ENCODE peak calls at places on chromosomes 13 and 19, in ten cellular contexts. C is thoracic aorta, P is AG04450, Z is stomach, A is tibial artery, D is left ventricle myocardium inferior, L is AG10803, Q is dorsolateral prefrontal cortex, Y is small intestine, J is GM12865. T is an unnamed sample.

GRCh38 chr13:105441406-105441805 is 1094.1 kb downstream of the EFNB2 start:
- DNase-seq in P (no peak), Y (no peak), Q (no peak), J (no peak), L (no peak), C (no peak), D (no peak), Z (no peak), A (no peak), T (no peak)

GRCh38 chr19:16076958-16077611 is 790 bp downstream of the TPM4 start:
- DNase-seq in P (no peak), J (no peak), C (no peak), D (peak), Y (peak), Z (peak), Q (peak), A (peak), L (peak), T (peak)

GRCh38 chr19:6723108-6723618 is 2.7 kb upstream of the C3 start:
- DNase-seq in D (peak), Q (no peak), A (no peak), L (peak), C (no peak), P (no peak), J (no peak), Z (no peak), Y (no peak), T (peak)

GRCh38 chr13:32911506-32911905 is 104.7 kb upstream of the KL start:
- DNase-seq in Z (no peak), Y (peak), L (peak), Q (no peak), D (no peak), P (no peak), C (no peak), J (peak), A (no peak), T (no peak)

GRCh38 chr13:21069561-21070004 is 8.2 kb upstream of the LATS2 start:
- DNase-seq in J (no peak), P (peak), L (peak), D (peak), Q (no peak), C (no peak), Y (peak), A (no peak), Z (no peak), T (peak)

GRCh38 chr19:40217921-40218890 is at the start of gene TTC9B:
- DNase-seq in C (no peak), Y (no peak), P (no peak), L (no peak), D (no peak), A (no peak), J (peak), Q (peak), Z (no peak), T (no peak)

GRCh38 chr19:2653717-2654584 is 48.5 kb downstream of the GNG7 start:
- DNase-seq in C (no peak), P (no peak), Y (no peak), L (no peak), D (no peak), A (no peak), Q (peak), Z (no peak), J (no peak), T (no peak)

GRCh38 chr19:10289167-10289835 is 451 bp upstream of the ICAM5 start:
- DNase-seq in C (no peak), L (peak), A (no peak), P (no peak), Q (peak), Y (no peak), Z (peak), J (peak), D (no peak), T (no peak)

GRCh38 chr13:92952161-92952560 is 274.4 kb upstream of the GPC6 start:
- DNase-seq in J (no peak), D (no peak), L (no peak), P (no peak), Y (no peak), A (no peak), Z (no peak), Q (no peak), C (no peak), T (no peak)

GRCh38 chr13:19910336-19911072 is 47.1 kb upstream of the ZMYM5 start:
- DNase-seq in Y (peak), J (peak), L (peak), A (no peak), C (no peak), D (no peak), Z (peak), Q (no peak), P (no peak), T (no peak)

GRCh38 chr13:71875823-71876222 is 8.8 kb upstream of the DACH1 start:
- DNase-seq in A (no peak), C (no peak), Y (no peak), Z (no peak), D (no peak), L (no peak), P (no peak), Q (no peak), J (peak), T (no peak)

GRCh38 chr13:100625447-100625846 is 36.9 kb upstream of the GGACT start:
- DNase-seq in D (no peak), Y (no peak), A (no peak), P (no peak), Z (no peak), L (no peak), Q (no peak), C (no peak), J (no peak), T (no peak)

GRCh38 chr19:19747357-19748220 is 14.7 kb upstream of the ZNF14 start:
- DNase-seq in Y (no peak), Z (peak), L (no peak), D (no peak), P (no peak), C (no peak), Q (no peak), A (no peak), J (no peak), T (no peak)

GRCh38 chr13:84616864-84617263 is 734.6 kb upstream of the SLITRK1 start:
- DNase-seq in J (no peak), Y (no peak), Z (no peak), Q (no peak), C (no peak), L (no peak), A (no peak), D (no peak), P (no peak), T (no peak)

GRCh38 chr13:25085125-25085742 is 10.7 kb upstream of the PABPC3 start:
- DNase-seq in C (no peak), P (no peak), J (peak), Q (peak), A (no peak), L (peak), Z (peak), D (no peak), Y (peak), T (no peak)

GRCh38 chr13:99741979-99742378 is 229.6 kb downstream of the ZIC5 start:
- DNase-seq in C (no peak), Z (no peak), L (no peak), Y (peak), Q (no peak), D (no peak), P (no peak), A (no peak), J (no peak), T (no peak)

GRCh38 chr19:2355168-2356035 is 4.7 kb upstream of the TMPRSS9 start:
- DNase-seq in A (no peak), Y (no peak), Q (no peak), C (no peak), J (no peak), Z (no peak), L (peak), P (no peak), D (no peak), T (no peak)

GRCh38 chr19:38949580-38950367 is 19.0 kb downstream of the MRPS12 start:
- DNase-seq in D (peak), L (peak), J (peak), Y (peak), P (no peak), A (peak), C (peak), Q (peak), Z (peak), T (peak)
- H3K4me3 ChIP-seq in D (peak), L (peak), J (peak), Y (no peak), P (peak), A (peak), C (peak), Q (peak), Z (peak), T (peak)

DNA sequence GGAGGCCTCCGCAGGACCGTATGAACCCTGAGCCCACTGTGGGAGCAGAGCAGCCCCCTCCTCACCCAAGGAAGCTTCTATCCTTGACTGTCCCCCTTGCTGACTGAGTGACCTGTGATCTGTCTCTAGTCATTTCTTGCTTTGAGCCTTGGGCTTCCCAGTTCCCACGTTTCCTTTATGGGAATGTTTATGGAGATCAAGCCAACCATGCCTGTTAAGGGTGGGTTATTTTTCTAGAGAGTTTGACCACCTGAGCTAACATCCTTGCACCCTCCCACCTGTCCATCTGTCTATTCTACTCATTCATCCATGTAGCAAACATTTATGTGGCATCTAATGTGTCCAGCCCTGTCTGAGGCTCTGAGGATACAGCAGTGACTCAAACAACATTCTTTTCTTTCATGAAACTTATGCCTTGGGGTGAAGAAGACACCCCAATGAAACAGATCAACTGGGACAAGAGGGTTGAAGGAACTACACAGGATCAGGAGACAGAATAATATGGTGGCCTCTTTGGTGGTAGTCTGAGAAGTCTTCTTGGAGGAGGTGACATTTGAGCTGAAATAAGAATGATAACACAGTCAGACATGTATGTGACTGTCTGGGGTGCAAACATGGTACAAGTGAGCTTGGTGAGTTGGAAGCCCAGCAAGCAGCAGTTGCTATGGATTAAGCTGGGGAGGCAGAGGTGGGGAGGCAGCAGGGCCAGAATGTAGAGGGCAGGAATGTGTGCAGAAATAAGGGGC is 30.5 kb downstream of the CERS4 start:
- DNase-seq in J (no peak), D (no peak), Y (no peak), Z (no peak), A (no peak), Q (no peak), C (no peak), P (no peak), L (no peak), T (no peak)
- H3K4me3 ChIP-seq in J (no peak), D (peak), Y (no peak), Z (no peak), A (no peak), Q (no peak), C (peak), P (peak), L (no peak), T (no peak)

GRCh38 chr19:52962394-52963228 is at the start of gene ZNF816:
- DNase-seq in C (peak), J (peak), L (peak), Q (peak), D (peak), A (peak), Y (peak), P (peak), Z (peak), T (peak)
- H3K4me3 ChIP-seq in C (peak), J (peak), L (peak), Q (peak), D (peak), A (peak), Y (peak), P (peak), Z (peak), T (peak)

DNA sequence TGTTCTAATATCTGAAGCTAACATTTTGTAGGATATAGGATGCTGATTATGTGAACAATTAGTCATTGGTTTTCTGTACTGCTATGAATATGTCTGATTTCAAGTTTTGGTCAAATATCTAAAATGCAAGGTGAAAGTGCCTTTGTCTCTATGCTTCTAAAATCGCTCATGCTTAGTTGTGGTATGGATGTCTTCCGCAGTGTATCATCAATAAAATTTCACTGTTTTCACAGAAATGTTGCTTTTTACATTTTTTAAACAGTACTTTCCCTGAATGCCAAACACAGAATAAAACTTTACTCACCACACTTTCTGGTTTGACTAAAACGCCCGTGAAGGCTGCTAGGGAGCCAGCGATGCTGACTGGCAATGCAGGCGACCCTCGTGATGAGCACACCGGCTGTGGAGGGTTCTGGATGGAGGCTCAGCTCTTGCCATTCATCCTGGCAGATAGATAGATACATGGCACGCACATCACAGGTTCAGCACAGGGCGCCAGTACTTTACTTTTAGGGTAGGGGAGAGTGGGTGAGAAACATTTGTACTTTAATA is 40.1 kb downstream of the SLC7A9 start:
- DNase-seq in D (no peak), P (no peak), Y (no peak), Q (no peak), Z (no peak), L (no peak), C (no peak), A (no peak), J (no peak), T (no peak)
- H3K4me3 ChIP-seq in D (no peak), P (no peak), Y (no peak), Q (no peak), Z (no peak), L (no peak), C (no peak), A (no peak), J (no peak), T (no peak)

DNA sequence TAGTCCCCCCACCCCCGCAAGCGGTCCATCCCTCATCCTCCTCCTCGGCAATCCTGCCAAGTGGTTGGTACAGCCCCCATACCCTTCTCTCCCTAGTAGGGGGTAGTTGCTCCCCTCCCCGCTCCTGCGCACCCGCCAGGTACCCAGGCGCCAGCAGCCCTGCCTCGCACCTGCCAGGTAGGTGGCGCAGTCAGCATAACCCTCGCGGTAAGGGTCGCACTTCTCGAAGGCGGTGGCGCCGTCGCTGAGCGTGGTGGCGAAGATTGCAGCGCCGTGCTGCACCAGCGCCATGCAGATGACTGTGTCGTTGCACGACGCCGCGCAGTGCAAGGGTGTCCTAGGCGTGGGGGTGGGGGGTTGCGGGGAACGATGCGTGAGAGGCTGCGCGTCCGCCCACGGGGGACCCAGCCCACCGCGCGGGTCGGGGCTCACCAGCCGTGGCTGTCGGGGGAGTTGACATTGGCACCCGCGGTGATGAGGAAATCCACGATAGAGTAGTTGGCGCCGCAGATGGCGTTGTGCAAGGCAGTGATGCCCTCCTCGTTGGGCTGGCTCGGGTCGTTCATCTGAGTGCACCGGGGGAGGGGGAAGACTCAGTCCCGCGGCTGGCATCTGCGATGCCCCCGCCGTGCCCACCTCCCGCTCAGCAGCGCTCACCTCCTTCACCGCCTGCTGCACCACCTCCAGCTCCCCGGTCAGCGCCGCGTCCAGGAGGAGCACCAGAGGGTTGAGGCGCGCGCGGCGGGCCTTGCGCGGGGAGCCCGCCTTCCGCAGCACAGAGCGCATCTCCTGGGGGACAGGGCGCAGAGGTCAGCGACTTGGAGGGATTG is 15.2 kb upstream of the ERCC2 start:
- DNase-seq in L (no peak), Q (no peak), Y (no peak), D (no peak), Z (no peak), A (no peak), P (no peak), C (no peak), J (no peak), T (no peak)
- H3K4me3 ChIP-seq in L (peak), Q (no peak), Y (no peak), D (no peak), Z (no peak), A (no peak), P (peak), C (no peak), J (no peak), T (no peak)

GRCh38 chr13:46296465-46296822 is 84.7 kb downstream of the LRRC63 start:
- DNase-seq in P (no peak), Q (no peak), L (no peak), C (no peak), D (no peak), J (no peak), Z (no peak), Y (no peak), A (no peak), T (no peak)

GRCh38 chr13:46296920-46297319 is 85.2 kb downstream of the LRRC63 start:
- DNase-seq in C (no peak), Q (no peak), L (peak), A (no peak), P (peak), Z (no peak), Y (no peak), D (no peak), J (no peak), T (no peak)

GRCh38 chr13:46297338-46297737 is 85.6 kb downstream of the LRRC63 start:
- DNase-seq in Q (no peak), L (peak), Z (no peak), J (no peak), C (no peak), A (no peak), Y (no peak), D (no peak), P (no peak), T (no peak)

GRCh38 chr13:46295531-46296464 is 84.1 kb downstream of the LRRC63 start:
- DNase-seq in Q (no peak), Y (peak), A (no peak), D (no peak), Z (peak), J (peak), P (peak), C (no peak), L (peak), T (no peak)
- H3K4me3 ChIP-seq in Q (no peak), Y (no peak), A (no peak), D (no peak), Z (no peak), J (no peak), P (no peak), C (no peak), L (no peak), T (no peak)

GRCh38 chr19:13884726-13885591 is 8.0 kb downstream of the NANOS3 start:
- DNase-seq in P (no peak), A (no peak), L (no peak), Q (no peak), J (no peak), D (no peak), Z (peak), Y (peak), C (no peak), T (no peak)

GRCh38 chr19:13885826-13886365 is 9.0 kb downstream of the NANOS3 start:
- DNase-seq in C (no peak), J (no peak), A (no peak), Z (no peak), L (no peak), D (no peak), P (no peak), Q (no peak), Y (no peak), T (no peak)

GRCh38 chr19:13888281-13888680 is 11.3 kb downstream of the NANOS3 start:
- DNase-seq in Y (peak), C (no peak), J (no peak), L (no peak), A (no peak), Q (no peak), D (no peak), P (no peak), Z (no peak), T (no peak)

GRCh38 chr19:13887529-13887928 is 10.6 kb downstream of the NANOS3 start:
- DNase-seq in Z (no peak), L (peak), Y (peak), A (no peak), Q (no peak), D (no peak), J (no peak), C (no peak), P (no peak), T (no peak)

DNA sequence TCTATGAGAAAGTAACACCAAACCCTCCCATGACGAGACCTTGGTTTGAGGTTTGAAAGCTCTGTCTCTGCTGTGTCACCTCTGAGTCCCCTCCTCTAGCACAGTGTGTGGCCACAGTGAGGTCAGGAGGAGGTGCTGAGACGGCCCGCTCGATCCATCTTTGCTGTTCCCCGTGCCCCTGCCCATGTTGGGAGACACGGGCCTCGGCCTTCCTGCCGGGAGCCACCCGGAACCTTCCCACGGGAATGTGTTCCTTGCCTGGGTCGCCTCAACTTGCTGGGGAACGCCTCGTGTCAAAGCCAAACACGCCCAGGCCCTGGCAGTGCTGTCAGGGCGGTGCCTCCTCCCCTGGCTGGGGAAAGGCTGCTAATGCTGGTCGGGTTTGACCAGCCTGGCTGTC is 10.1 kb downstream of the NANOS3 start:
- DNase-seq in J (no peak), Z (peak), L (no peak), Y (peak), C (no peak), P (no peak), A (no peak), Q (no peak), D (no peak), T (no peak)
- H3K4me3 ChIP-seq in J (no peak), Z (no peak), L (no peak), Y (no peak), C (no peak), P (no peak), A (no peak), Q (no peak), D (no peak), T (no peak)

DNA sequence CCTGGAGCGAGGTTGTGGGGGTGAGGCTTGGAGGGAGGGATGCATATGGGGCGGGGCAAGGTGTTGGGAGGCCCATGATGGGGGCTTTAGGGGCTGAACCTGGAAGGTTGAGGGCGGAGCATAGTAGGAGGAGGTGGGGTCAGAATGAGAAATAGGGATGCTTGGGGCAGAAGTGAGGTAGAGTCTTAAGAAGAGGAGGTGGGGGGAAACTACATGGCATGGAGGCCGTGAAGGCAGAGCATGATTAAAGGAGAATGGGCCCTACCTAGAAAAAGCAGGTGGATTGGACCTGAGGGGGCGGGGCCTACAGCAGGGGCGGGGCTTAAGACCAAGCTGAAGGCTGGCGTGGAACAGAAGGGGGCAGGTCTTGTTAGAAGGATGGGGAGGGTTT is 789 bp downstream of the NR1H2 start:
- DNase-seq in L (no peak), A (peak), P (no peak), C (no peak), J (no peak), Z (peak), Q (no peak), Y (peak), D (no peak), T (peak)
- H3K4me3 ChIP-seq in L (peak), A (peak), P (peak), C (peak), J (peak), Z (peak), Q (peak), Y (peak), D (peak), T (peak)